ENCODE peak calls at places on chromosomes 1 and 21, in five cellular contexts. U, J, C, W and V are unnamed samples.

GRCh38 chr1:183554577-183554976 is 35.7 kb downstream of the NCF2 start:
- DNase-seq in U (no peak), J (no peak), C (no peak), W (no peak), V (no peak)

GRCh38 chr1:220833436-220833835 is 45.8 kb upstream of the HLX start:
- DNase-seq in U (no peak), J (no peak), C (no peak), W (no peak), V (no peak)

GRCh38 chr1:69932760-69933159 is 272.6 kb downstream of the LRRC40 start:
- DNase-seq in U (no peak), J (no peak), C (no peak), W (no peak), V (no peak)

GRCh38 chr1:154193821-154194220 is 1.9 kb upstream of the TPM3 start:
- DNase-seq in U (peak), J (peak), C (no peak), W (no peak), V (no peak)

GRCh38 chr1:200379431-200379755 is 30.4 kb downstream of the ZNF281 start:
- DNase-seq in U (peak), J (no peak), C (no peak), W (no peak), V (no peak)

GRCh38 chr1:181412746-181413145 is 70.6 kb upstream of the CACNA1E start:
- DNase-seq in U (no peak), J (no peak), C (no peak), W (no peak), V (no peak)

GRCh38 chr21:15617968-15618367 is 111.8 kb upstream of the USP25 start:
- DNase-seq in U (peak), J (no peak), C (no peak), W (peak), V (no peak)

GRCh38 chr1:97849350-97850339 is 71.2 kb downstream of the DPYD start:
- DNase-seq in U (peak), J (peak), C (no peak), W (no peak), V (no peak)

GRCh38 chr1:21868941-21869454 is 56.9 kb downstream of the LDLRAD2 start:
- DNase-seq in U (no peak), J (no peak), C (no peak), W (no peak), V (no peak)

GRCh38 chr1:200242379-200243041 is 167.3 kb downstream of the ZNF281 start:
- DNase-seq in U (peak), J (no peak), C (no peak), W (peak), V (no peak)

DNA sequence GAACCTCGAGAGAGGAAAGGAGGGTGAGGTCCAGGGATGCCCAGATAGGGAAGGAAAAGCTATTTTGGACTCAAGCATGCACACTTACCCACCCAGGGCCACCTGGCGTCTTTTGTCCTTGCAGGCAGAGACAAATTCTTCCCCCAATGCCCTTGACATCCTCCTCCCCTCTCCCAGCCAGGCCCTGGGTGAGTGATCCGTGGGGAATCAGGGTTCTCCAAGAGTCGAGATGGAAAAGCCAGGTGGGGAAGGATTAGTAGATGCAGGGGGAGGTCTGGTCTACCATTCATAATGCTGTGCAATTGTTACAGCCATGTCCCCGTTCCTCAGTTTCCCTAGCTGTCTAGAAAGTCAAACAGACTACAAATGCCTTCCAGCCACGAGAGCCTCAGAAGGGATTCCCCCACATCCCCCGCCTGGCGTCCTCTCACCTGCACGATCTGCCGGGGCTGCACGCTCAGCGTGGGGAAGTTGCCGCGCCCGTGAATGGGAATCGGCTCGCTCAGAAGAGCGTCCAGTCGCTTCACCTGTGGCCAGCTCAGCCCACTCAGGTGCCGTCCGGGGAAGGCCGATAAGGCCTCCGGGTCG is 580 bp downstream of the TENT5B start:
- DNase-seq in U (no peak), J (no peak), C (no peak), W (no peak), V (no peak)
- H3K4me3 ChIP-seq in U (no peak), J (no peak), C (peak), W (peak), V (peak)

DNA sequence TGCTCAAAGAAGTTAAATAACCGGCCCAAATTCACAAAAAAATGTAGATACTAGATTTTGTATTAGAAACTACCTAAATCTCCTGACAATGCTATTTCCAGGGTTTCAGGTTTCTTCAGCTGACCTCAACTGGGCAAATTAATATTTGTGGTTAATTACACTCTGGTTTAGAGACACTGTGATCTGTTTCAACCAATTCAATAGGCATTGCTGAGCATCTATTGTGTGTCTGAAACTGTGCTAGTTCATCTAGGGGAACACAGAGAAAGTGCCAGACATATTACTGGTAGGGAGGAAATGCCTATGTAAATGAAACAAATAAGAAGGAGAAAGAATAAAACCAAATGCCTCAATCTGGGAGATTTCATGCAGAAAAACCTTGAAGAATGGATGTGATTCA is 51.3 kb upstream of the IVNS1ABP start:
- DNase-seq in U (no peak), J (peak), C (no peak), W (peak), V (no peak)
- H3K9ac ChIP-seq in U (no peak), J (no peak), C (no peak), W (no peak), V (no peak)

DNA sequence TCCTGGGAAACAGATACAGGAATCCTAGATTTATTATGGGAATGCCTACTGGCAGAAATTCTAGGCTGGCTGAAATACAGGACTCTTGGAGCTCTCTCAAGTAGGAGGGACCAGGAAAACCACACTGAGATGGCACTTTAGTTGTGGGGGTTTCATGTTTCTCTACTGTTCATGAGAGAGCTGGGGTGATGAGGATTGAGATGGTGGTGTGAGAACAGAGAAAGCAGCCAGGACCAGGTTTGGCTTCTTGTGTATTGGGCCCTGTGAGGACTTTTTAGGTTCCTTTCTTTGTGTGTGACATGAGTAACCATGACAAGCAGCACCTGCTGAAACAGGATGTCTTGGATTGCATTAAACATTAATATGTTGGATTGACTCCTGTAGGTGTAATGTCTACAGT is 4.9 kb downstream of the ARID1A start:
- DNase-seq in U (peak), J (peak), C (no peak), W (no peak), V (no peak)
- H3K4me3 ChIP-seq in U (peak), J (peak), C (no peak), W (peak), V (no peak)

GRCh38 chr1:87523466-87523865 is 194.8 kb downstream of the LMO4 start:
- DNase-seq in U (no peak), J (no peak), C (no peak), W (no peak), V (no peak)
- H3K9ac ChIP-seq in U (no peak), J (no peak), C (no peak), W (no peak), V (no peak)

DNA sequence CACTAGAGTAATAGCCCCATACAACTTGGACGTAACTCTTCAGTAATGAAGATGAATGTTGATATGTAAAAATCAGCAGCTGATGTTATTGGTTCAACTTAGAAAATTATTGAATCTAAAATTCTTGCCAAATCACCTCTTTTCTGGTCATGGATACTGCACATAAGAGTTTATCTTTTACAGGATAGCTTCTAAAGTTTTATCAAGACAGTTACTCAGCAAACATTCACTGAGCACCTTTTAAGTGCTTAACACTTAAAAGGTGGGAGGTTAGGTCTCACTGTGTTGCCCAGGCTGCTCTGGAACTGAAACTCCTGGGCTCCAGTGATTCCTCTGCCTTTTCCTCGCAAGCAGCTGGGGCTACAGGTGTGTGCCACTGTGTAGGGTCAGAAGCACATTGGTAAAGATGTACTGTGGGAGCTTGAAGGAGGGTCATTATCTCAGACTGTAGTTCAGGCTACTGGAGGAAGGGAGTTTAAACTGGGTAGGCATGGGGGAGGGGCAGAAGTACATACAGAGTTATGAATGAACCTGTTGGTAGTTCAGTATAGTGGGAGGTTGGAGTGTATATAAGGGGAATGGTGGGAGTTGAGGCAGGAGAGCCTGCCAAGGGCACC is 2.0 kb downstream of the MPZL1 start:
- DNase-seq in U (no peak), J (no peak), C (no peak), W (no peak), V (no peak)
- H3K4me3 ChIP-seq in U (peak), J (no peak), C (no peak), W (peak), V (no peak)

DNA sequence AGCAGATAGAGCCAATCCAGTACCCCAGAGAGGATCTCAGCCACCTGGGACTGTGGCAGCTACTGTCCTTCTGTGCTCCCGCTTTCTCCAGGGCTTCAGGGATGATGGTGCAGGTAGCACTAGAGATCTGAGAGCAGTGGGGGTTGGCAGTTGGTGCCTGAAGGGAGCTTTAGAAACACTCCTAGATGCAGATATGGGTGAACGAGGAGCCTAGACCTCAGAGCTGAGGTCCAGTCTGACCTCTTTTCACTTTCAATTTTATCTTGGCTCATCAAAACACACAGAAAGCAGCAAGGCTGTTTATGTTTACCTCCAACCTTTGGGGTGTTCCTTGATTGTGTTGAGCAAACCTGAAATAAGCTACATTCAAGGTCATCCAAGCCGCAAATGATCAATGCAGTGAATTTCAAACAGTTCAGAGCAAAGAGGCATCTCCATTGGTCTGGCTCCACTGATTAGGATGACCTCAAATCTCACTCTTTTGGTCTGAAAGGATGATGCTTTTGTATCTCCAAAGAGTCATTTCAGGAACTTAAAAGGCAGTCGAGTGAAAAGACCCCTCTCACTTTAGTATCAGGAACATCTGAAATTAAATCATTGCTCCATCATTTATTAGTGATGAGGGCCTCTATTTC is 1.3 kb downstream of the LY9 start:
- DNase-seq in U (no peak), J (peak), C (no peak), W (no peak), V (no peak)
- H3K9ac ChIP-seq in U (no peak), J (peak), C (no peak), W (no peak), V (no peak)